ENCODE peak calls at places on chromosomes 13 and 19, in eight cellular contexts. A, X, O, C, G, H, V and E are unnamed samples.

GRCh38 chr13:81379183-81379582 is 1038.3 kb upstream of the SPRY2 start:
- DNase-seq in A (no peak), X (no peak), O (no peak), C (no peak), G (no peak), H (no peak), V (no peak), E (no peak)

GRCh38 chr19:14496849-14497346 is 971 bp upstream of the GIPC1 start:
- DNase-seq in A (no peak), X (no peak), O (no peak), C (no peak), G (no peak), H (no peak), V (no peak), E (no peak)

GRCh38 chr13:111639994-111640393 is 319.6 kb downstream of the TEX29 start:
- DNase-seq in A (no peak), X (no peak), O (no peak), C (peak; percentile 79), G (no peak), H (no peak), V (no peak), E (no peak)

GRCh38 chr19:11984986-11985385 is 20.1 kb downstream of the ZNF763 start:
- DNase-seq in A (no peak), X (no peak), O (no peak), C (no peak), G (no peak), H (no peak), V (peak; percentile 94), E (no peak)

GRCh38 chr13:44555207-44555606 is 20.9 kb downstream of the TSC22D1 start:
- DNase-seq in A (no peak), X (no peak), O (no peak), C (peak; percentile 37), G (no peak), H (no peak), V (no peak), E (no peak)

GRCh38 chr13:85170372-85170771 is 628.8 kb downstream of the SLITRK6 start:
- DNase-seq in A (no peak), X (no peak), O (no peak), C (no peak), G (no peak), H (no peak), V (no peak), E (no peak)

GRCh38 chr19:12052571-12053169 is at the start of gene ZNF878:
- DNase-seq in A (peak; percentile 91), X (peak; percentile 95), O (peak; percentile 85), C (peak; percentile 88), G (peak; percentile 92), H (peak; percentile 63), V (peak; percentile 99), E (peak; percentile 92)

GRCh38 chr19:41939861-41940442 is 11.7 kb upstream of the ERFL start:
- DNase-seq in A (no peak), X (peak; percentile 21), O (no peak), C (no peak), G (no peak), H (no peak), V (peak; percentile 77), E (peak; percentile 66)

GRCh38 chr13:111397202-111397880 is 76.9 kb downstream of the TEX29 start:
- DNase-seq in A (peak; percentile 7), X (no peak), O (no peak), C (no peak), G (no peak), H (no peak), V (no peak), E (no peak)

GRCh38 chr19:42092350-42092749 is 16.4 kb downstream of the ZNF574 start:
- DNase-seq in A (no peak), X (no peak), O (no peak), C (no peak), G (no peak), H (no peak), V (peak; percentile 82), E (peak; percentile 71)

GRCh38 chr13:95834134-95834765 is 157.3 kb downstream of the DNAJC3 start:
- DNase-seq in A (peak; percentile 39), X (peak; percentile 68), O (peak; percentile 57), C (peak; percentile 70), G (peak; percentile 56), H (no peak), V (peak; percentile 67), E (peak; percentile 57)

GRCh38 chr19:51514866-51515481 is 13.4 kb upstream of the SIGLEC12 start:
- DNase-seq in A (no peak), X (no peak), O (peak; percentile 48), C (no peak), G (no peak), H (no peak), V (peak; percentile 82), E (no peak)

GRCh38 chr13:99311137-99311536 is 3.9 kb upstream of the GPR183 start:
- DNase-seq in A (no peak), X (no peak), O (peak; percentile 49), C (no peak), G (no peak), H (no peak), V (peak; percentile 27), E (no peak)

GRCh38 chr13:98143601-98144500 is 957 bp downstream of the FARP1 start:
- DNase-seq in A (peak; percentile 33), X (peak; percentile 64), O (peak; percentile 44), C (peak; percentile 60), G (no peak), H (no peak), V (peak; percentile 53), E (peak; percentile 23)

GRCh38 chr13:110249326-110249725 is 57.6 kb downstream of the COL4A1 start:
- DNase-seq in A (no peak), X (peak; percentile 12), O (no peak), C (peak; percentile 33), G (peak; percentile 25), H (no peak), V (no peak), E (no peak)

GRCh38 chr13:98853791-98854191 is 101.3 kb upstream of the SLC15A1 start:
- DNase-seq in A (no peak), X (no peak), O (peak; percentile 56), C (peak; percentile 58), G (no peak), H (no peak), V (no peak), E (no peak)

DNA sequence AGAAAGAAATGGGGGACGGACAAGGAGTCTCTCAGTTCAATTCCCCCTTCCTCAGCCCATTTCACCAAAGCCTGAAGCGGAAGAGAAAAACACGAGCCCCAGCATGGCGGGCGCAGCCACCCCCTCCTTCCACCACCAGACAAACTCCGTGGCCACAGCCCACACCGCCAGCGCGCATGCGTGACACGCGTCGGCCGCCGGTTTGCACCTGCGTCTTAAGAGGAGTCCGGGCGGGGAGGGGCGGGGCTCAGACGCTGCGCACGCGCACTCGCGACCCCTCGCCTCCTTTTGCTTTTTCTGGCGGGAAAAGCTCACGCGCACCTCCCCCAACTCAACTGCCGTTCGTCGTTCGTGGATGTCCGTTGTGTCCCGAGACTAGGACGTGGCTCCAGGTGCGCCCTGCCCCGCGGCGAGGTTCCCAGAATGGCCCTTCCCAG is at the start of gene KASH5:
- DNase-seq in A (peak; percentile 49), X (peak; percentile 85), O (peak; percentile 8), C (peak; percentile 92), G (peak; percentile 87), H (peak; percentile 22), V (peak; percentile 62), E (peak; percentile 92)
- H3K4me1 ChIP-seq in A (no peaks in the 10 kb centered on the region), X (no peaks in the 10 kb centered on the region), O (no peaks in the 10 kb centered on the region), C (no peaks in the 10 kb centered on the region), G (no peaks in the 10 kb centered on the region), H (no peaks in the 10 kb centered on the region), V (no peaks in the 10 kb centered on the region), E (no peaks in the 10 kb centered on the region)

GRCh38 chr19:45773384-45773783 is 4.3 kb upstream of the SIX5 start:
- DNase-seq in A (no peak), X (no peak), O (no peak), C (no peak), G (no peak), H (no peak), V (no peak), E (no peak)
- TF ChIP-seq CTCF in A (no peak), X (no peak), O (no peak), C (no peak), G (no peak), H (no peak), V (no peak), E (no peak)

GRCh38 chr13:79830945-79831344 is 350.0 kb downstream of the NDFIP2 start:
- DNase-seq in A (no peak), X (no peak), O (no peak), C (no peak), G (no peak), H (no peak), V (no peak), E (no peak)
- H3K4me3 ChIP-seq in A (no peak overlapping the region), X (no peak overlapping the region), O (no peak overlapping the region), C (no peak overlapping the region), G (no peak overlapping the region), H (no peak overlapping the region), V (no peak overlapping the region), E (no peak overlapping the region)

GRCh38 chr19:2451741-2452140 is 5.0 kb downstream of the LMNB2 start:
- DNase-seq in A (no peak), X (no peak), O (no peak), C (no peak), G (no peak), H (no peak), V (no peak), E (no peak)

GRCh38 chr19:2454199-2454961 is 2.4 kb downstream of the LMNB2 start:
- DNase-seq in A (no peak), X (no peak), O (no peak), C (no peak), G (no peak), H (no peak), V (no peak), E (no peak)

GRCh38 chr19:2453431-2454025 is 3.2 kb downstream of the LMNB2 start:
- DNase-seq in A (no peak), X (no peak), O (no peak), C (no peak), G (no peak), H (no peak), V (no peak), E (no peak)

GRCh38 chr19:2449019-2449418 is 7.7 kb downstream of the LMNB2 start:
- DNase-seq in A (no peak), X (no peak), O (no peak), C (no peak), G (no peak), H (no peak), V (no peak), E (no peak)

GRCh38 chr19:2451138-2451537 is 5.6 kb downstream of the LMNB2 start:
- DNase-seq in A (no peak), X (no peak), O (no peak), C (no peak), G (no peak), H (no peak), V (no peak), E (no peak)
- H3K4me1 ChIP-seq in A (no peaks in the 10 kb centered on the region), X (peaks cover 8% of the 10 kb centered on the region), O (no peaks in the 10 kb centered on the region), C (peaks cover 12% of the 10 kb centered on the region), G (peaks cover 3% of the 10 kb centered on the region), H (peaks cover 8% of the 10 kb centered on the region), V (peaks cover 20% of the 10 kb centered on the region), E (peaks cover 7% of the 10 kb centered on the region)

DNA sequence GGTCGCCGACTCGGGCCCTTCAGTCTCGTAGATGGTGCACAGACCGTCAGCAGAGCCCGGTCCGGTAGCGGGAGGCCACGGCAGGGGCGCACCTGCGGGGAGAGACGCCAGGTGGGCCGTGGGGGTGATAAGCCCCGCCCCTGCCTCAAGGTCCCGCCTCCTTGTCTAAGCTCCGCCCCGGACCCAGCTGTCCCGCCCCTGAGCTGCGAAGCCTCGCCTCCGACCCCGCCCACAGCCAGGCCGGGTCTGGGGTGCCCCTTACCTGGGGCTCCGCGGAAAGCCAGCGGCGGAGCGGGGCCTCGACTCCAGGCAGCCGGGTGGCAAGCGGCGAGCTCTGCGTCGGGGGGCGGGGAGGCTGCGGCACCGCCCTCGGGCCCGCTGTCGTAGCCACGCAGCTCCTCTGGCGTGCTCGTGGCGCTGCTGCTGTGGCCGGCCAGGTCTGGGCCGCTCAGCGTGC is 4.7 kb downstream of the PRR36 start:
- DNase-seq in A (no peak), X (peak; percentile 77), O (peak; percentile 28), C (peak; percentile 78), G (peak; percentile 64), H (no peak), V (peak; percentile 80), E (peak; percentile 86)
- TF ChIP-seq CTCF in A (no peak), X (peak; percentile 12), O (no peak), C (no peak), G (no peak), H (no peak), V (no peak), E (no peak)